ENCODE peak calls at places on chromosomes 2 and 18, in five cellular contexts. One of them, this sample, is unnamed.

GRCh38 chr18:477565-477964 is 22.9 kb downstream of the COLEC12 start:
- DNase-seq in stimulated activated CD4-positive, alpha-beta T cell treated with anti-CD3 and anti-CD28 coated beads, Interleukin-2, amount 100 ng/mL, for 48 hours: peak; percentile 2
- DNase-seq in NCI-H345: no peak
- DNase-seq in IMR-90: no peak
- DNase-seq in globus pallidus: no peak
- DNase-seq in this sample: no peak

GRCh38 chr2:134774786-134775641 is 56.2 kb upstream of the TMEM163 start:
- DNase-seq in stimulated activated CD4-positive, alpha-beta T cell treated with anti-CD3 and anti-CD28 coated beads, Interleukin-2, amount 100 ng/mL, for 48 hours: no peak
- DNase-seq in NCI-H345: peak; percentile 89
- DNase-seq in IMR-90: no peak
- DNase-seq in globus pallidus: no peak
- DNase-seq in this sample: no peak

GRCh38 chr18:22193466-22193865 is 24.1 kb downstream of the GATA6 start:
- DNase-seq in stimulated activated CD4-positive, alpha-beta T cell treated with anti-CD3 and anti-CD28 coated beads, Interleukin-2, amount 100 ng/mL, for 48 hours: no peak
- DNase-seq in NCI-H345: no peak
- DNase-seq in IMR-90: no peak
- DNase-seq in globus pallidus: no peak
- DNase-seq in this sample: no peak

GRCh38 chr2:648476-649424 is 28.5 kb downstream of the TMEM18 start:
- DNase-seq in stimulated activated CD4-positive, alpha-beta T cell treated with anti-CD3 and anti-CD28 coated beads, Interleukin-2, amount 100 ng/mL, for 48 hours: no peak
- DNase-seq in NCI-H345: no peak
- DNase-seq in IMR-90: no peak
- DNase-seq in globus pallidus: no peak
- DNase-seq in this sample: no peak

GRCh38 chr2:201520201-201520600 is 68.7 kb downstream of the STRADB start:
- DNase-seq in stimulated activated CD4-positive, alpha-beta T cell treated with anti-CD3 and anti-CD28 coated beads, Interleukin-2, amount 100 ng/mL, for 48 hours: no peak
- DNase-seq in NCI-H345: no peak
- DNase-seq in IMR-90: peak; percentile 65
- DNase-seq in globus pallidus: no peak
- DNase-seq in this sample: no peak

GRCh38 chr18:55982992-55983391 is 395.0 kb upstream of the TCF4 start:
- DNase-seq in stimulated activated CD4-positive, alpha-beta T cell treated with anti-CD3 and anti-CD28 coated beads, Interleukin-2, amount 100 ng/mL, for 48 hours: no peak
- DNase-seq in NCI-H345: no peak
- DNase-seq in IMR-90: peak; percentile 51
- DNase-seq in globus pallidus: no peak
- DNase-seq in this sample: no peak

GRCh38 chr2:216490061-216490460 is 8.6 kb upstream of the RPL37A start:
- DNase-seq in stimulated activated CD4-positive, alpha-beta T cell treated with anti-CD3 and anti-CD28 coated beads, Interleukin-2, amount 100 ng/mL, for 48 hours: no peak
- DNase-seq in NCI-H345: no peak
- DNase-seq in IMR-90: peak; percentile 80
- DNase-seq in globus pallidus: no peak
- DNase-seq in this sample: no peak

GRCh38 chr18:10041180-10041579 is 127.4 kb downstream of the VAPA start:
- DNase-seq in stimulated activated CD4-positive, alpha-beta T cell treated with anti-CD3 and anti-CD28 coated beads, Interleukin-2, amount 100 ng/mL, for 48 hours: no peak
- DNase-seq in NCI-H345: no peak
- DNase-seq in IMR-90: peak; percentile 57
- DNase-seq in globus pallidus: no peak
- DNase-seq in this sample: no peak

GRCh38 chr2:70714141-70714905 is 53.7 kb downstream of the ADD2 start:
- DNase-seq in stimulated activated CD4-positive, alpha-beta T cell treated with anti-CD3 and anti-CD28 coated beads, Interleukin-2, amount 100 ng/mL, for 48 hours: no peak
- DNase-seq in NCI-H345: no peak
- DNase-seq in IMR-90: no peak
- DNase-seq in globus pallidus: no peak
- DNase-seq in this sample: no peak

GRCh38 chr18:75923169-75923568 is 495.7 kb upstream of the SMIM21 start:
- DNase-seq in stimulated activated CD4-positive, alpha-beta T cell treated with anti-CD3 and anti-CD28 coated beads, Interleukin-2, amount 100 ng/mL, for 48 hours: no peak
- DNase-seq in NCI-H345: no peak
- DNase-seq in IMR-90: peak; percentile 1
- DNase-seq in globus pallidus: no peak
- DNase-seq in this sample: peak; percentile 4

GRCh38 chr2:130241041-130241707 is 42.9 kb upstream of the TUBA3E start:
- DNase-seq in stimulated activated CD4-positive, alpha-beta T cell treated with anti-CD3 and anti-CD28 coated beads, Interleukin-2, amount 100 ng/mL, for 48 hours: no peak
- DNase-seq in NCI-H345: no peak
- DNase-seq in IMR-90: peak; percentile 5
- DNase-seq in globus pallidus: no peak
- DNase-seq in this sample: no peak

GRCh38 chr2:70941186-70941585 is 5.5 kb downstream of the ATP6V1B1 start:
- DNase-seq in stimulated activated CD4-positive, alpha-beta T cell treated with anti-CD3 and anti-CD28 coated beads, Interleukin-2, amount 100 ng/mL, for 48 hours: no peak
- DNase-seq in NCI-H345: no peak
- DNase-seq in IMR-90: no peak
- DNase-seq in globus pallidus: no peak
- DNase-seq in this sample: no peak

GRCh38 chr18:58045265-58046086 is 1.4 kb downstream of the NEDD4L start:
- DNase-seq in stimulated activated CD4-positive, alpha-beta T cell treated with anti-CD3 and anti-CD28 coated beads, Interleukin-2, amount 100 ng/mL, for 48 hours: no peak
- DNase-seq in NCI-H345: peak; percentile 78
- DNase-seq in IMR-90: peak; percentile 31
- DNase-seq in globus pallidus: no peak
- DNase-seq in this sample: no peak

GRCh38 chr2:190533175-190533967 is 1.2 kb downstream of the NEMP2 start:
- DNase-seq in stimulated activated CD4-positive, alpha-beta T cell treated with anti-CD3 and anti-CD28 coated beads, Interleukin-2, amount 100 ng/mL, for 48 hours: peak; percentile 32
- DNase-seq in NCI-H345: no peak
- DNase-seq in IMR-90: no peak
- DNase-seq in globus pallidus: no peak
- DNase-seq in this sample: no peak

GRCh38 chr2:74588664-74589063 is 34.1 kb downstream of the DOK1 start:
- DNase-seq in stimulated activated CD4-positive, alpha-beta T cell treated with anti-CD3 and anti-CD28 coated beads, Interleukin-2, amount 100 ng/mL, for 48 hours: no peak
- DNase-seq in NCI-H345: no peak
- DNase-seq in IMR-90: no peak
- DNase-seq in globus pallidus: no peak
- DNase-seq in this sample: no peak